ENCODE peak calls at places on chromosomes 11 and 22, in seven cellular contexts. Q is neural crest cell, S is RWPE1, X is brain microvascular endothelial cell, I is kidney epithelial cell, Y is neural progenitor cell, R is cardiac fibroblast. T is an unnamed sample.

GRCh38 chr22:23217171-23218052 is 37.1 kb downstream of the BCR start:
- DNase-seq in Q (no peak), Y (no peak), R (no peak), I (no peak), S (no peak), X (no peak), T (no peak)

GRCh38 chr11:120139316-120140069 is 1.6 kb upstream of the TRIM29 start:
- DNase-seq in I (no peak), S (no peak), R (no peak), X (no peak), Y (no peak), Q (no peak), T (no peak)

GRCh38 chr11:24312464-24313238 is 184.2 kb upstream of the LUZP2 start:
- DNase-seq in X (peak; percentile 92), I (no peak), Y (no peak), S (no peak), R (peak; percentile 36), Q (no peak), T (no peak)

GRCh38 chr11:72226701-72227100 is 2.1 kb downstream of the INPPL1 start:
- DNase-seq in Y (no peak), R (no peak), I (no peak), Q (no peak), X (no peak), S (no peak), T (no peak)

GRCh38 chr11:70756341-70756740 is 358.0 kb downstream of the CTTN start:
- DNase-seq in R (no peak), X (no peak), Y (no peak), S (no peak), Q (no peak), I (no peak), T (no peak)

GRCh38 chr11:47330002-47330911 is 22.2 kb downstream of the MYBPC3 start:
- DNase-seq in Y (no peak), S (no peak), Q (no peak), X (no peak), I (no peak), R (peak; percentile 22), T (peak; percentile 5)

GRCh38 chr22:46673205-46673604 is 53.0 kb downstream of the GRAMD4 start:
- DNase-seq in Q (no peak), I (no peak), X (no peak), Y (no peak), S (no peak), R (no peak), T (no peak)

GRCh38 chr11:111878385-111878765 is 590 bp downstream of the FDXACB1 start:
- DNase-seq in Y (no peak), I (no peak), X (no peak), S (no peak), R (no peak), Q (no peak), T (peak; percentile 10)

GRCh38 chr11:117495357-117495756 is 167.7 kb downstream of the CEP164 start:
- DNase-seq in I (no peak), Y (no peak), R (no peak), S (peak; percentile 39), X (no peak), Q (no peak), T (no peak)

GRCh38 chr11:117459979-117460300 is 132.3 kb downstream of the CEP164 start:
- DNase-seq in R (no peak), I (no peak), Y (peak; percentile 31), S (no peak), Q (no peak), X (no peak), T (no peak)

GRCh38 chr11:35390737-35391682 is 28.3 kb downstream of the SLC1A2 start:
- DNase-seq in X (peak; percentile 76), I (no peak), R (peak; percentile 88), Q (no peak), Y (no peak), S (peak; percentile 58), T (peak; percentile 80)

GRCh38 chr11:109856958-109857357 is 236.2 kb upstream of the ZC3H12C start:
- DNase-seq in X (peak; percentile 7), I (no peak), R (no peak), Q (no peak), Y (no peak), S (no peak), T (no peak)

GRCh38 chr11:109849946-109850345 is 243.2 kb upstream of the ZC3H12C start:
- DNase-seq in S (no peak), X (no peak), I (no peak), R (no peak), Y (peak; percentile 28), Q (no peak), T (no peak)

GRCh38 chr11:109851780-109852390 is 241.3 kb upstream of the ZC3H12C start:
- DNase-seq in S (no peak), R (peak; percentile 38), Y (no peak), I (no peak), X (no peak), Q (no peak), T (no peak)

GRCh38 chr11:109854696-109855095 is 238.5 kb upstream of the ZC3H12C start:
- DNase-seq in R (no peak), I (no peak), Q (no peak), S (no peak), X (no peak), Y (no peak), T (no peak)

GRCh38 chr11:109853156-109853776 is 239.9 kb upstream of the ZC3H12C start:
- DNase-seq in X (peak; percentile 79), S (peak; percentile 18), Y (peak; percentile 43), Q (peak; percentile 20), I (peak; percentile 32), R (peak; percentile 91), T (peak; percentile 64)
- TF ChIP-seq CTCF in X (peak; percentile 61), S (peak; percentile 47), Y (peak; percentile 77), Q (peak; percentile 79), I (peak; percentile 65), R (peak; percentile 72), T (peak; percentile 86)

GRCh38 chr11:69000831-69001245 is 12.2 kb downstream of the MRGPRF start:
- DNase-seq in R (peak; percentile 79), X (peak; percentile 50), Q (no peak), Y (no peak), S (peak; percentile 61), I (no peak), T (peak; percentile 87)
- TF ChIP-seq CTCF in R (peak; percentile 62), X (peak; percentile 76), Q (peak; percentile 58), Y (peak; percentile 29), S (peak; percentile 57), I (peak; percentile 40), T (peak; percentile 78)

GRCh38 chr11:64100345-64100744 is 64.6 kb downstream of the FLRT1 start:
- DNase-seq in X (no peak), S (no peak), I (no peak), Y (no peak), R (no peak), Q (no peak), T (no peak)
- TF ChIP-seq CTCF in X (peak; percentile 53), S (no peak), I (peak; percentile 55), Y (peak; percentile 52), R (no peak), Q (peak; percentile 32), T (peak; percentile 32)

GRCh38 chr11:115963170-115963569 is 459.0 kb upstream of the CADM1 start:
- DNase-seq in I (no peak), Q (no peak), R (peak; percentile 31), X (no peak), S (no peak), Y (no peak), T (no peak)

GRCh38 chr11:115959098-115959497 is 454.9 kb upstream of the CADM1 start:
- DNase-seq in I (no peak), Q (no peak), R (no peak), X (no peak), Y (no peak), S (no peak), T (no peak)

GRCh38 chr11:115961168-115962003 is 457.2 kb upstream of the CADM1 start:
- DNase-seq in X (no peak), Q (no peak), R (no peak), I (no peak), Y (peak; percentile 20), S (no peak), T (no peak)

GRCh38 chr11:115964091-115964490 is 459.9 kb upstream of the CADM1 start:
- DNase-seq in Q (no peak), S (no peak), R (peak; percentile 74), X (no peak), Y (no peak), I (no peak), T (no peak)

GRCh38 chr11:115958089-115959000 is 454.1 kb upstream of the CADM1 start:
- DNase-seq in S (no peak), Q (no peak), X (no peak), Y (no peak), I (no peak), R (no peak), T (no peak)
- TF ChIP-seq CTCF in S (no peak), Q (no peak), X (no peak), Y (peak; percentile 6), I (no peak), R (no peak), T (no peak)

GRCh38 chr22:29702931-29703594 is 16.7 kb upstream of the CABP7 start:
- DNase-seq in X (no peak), I (no peak), R (no peak), S (no peak), Y (peak; percentile 45), Q (no peak), T (no peak)

GRCh38 chr22:29706493-29706892 is 13.3 kb upstream of the CABP7 start:
- DNase-seq in R (no peak), Y (peak; percentile 55), X (no peak), I (no peak), S (no peak), Q (no peak), T (no peak)

GRCh38 chr22:29705651-29706050 is 14.2 kb upstream of the CABP7 start:
- DNase-seq in X (no peak), S (no peak), Q (no peak), R (no peak), I (no peak), Y (no peak), T (no peak)

GRCh38 chr22:29703595-29704195 is 16.1 kb upstream of the CABP7 start:
- DNase-seq in R (no peak), Y (no peak), S (no peak), I (no peak), Q (no peak), X (no peak), T (no peak)

GRCh38 chr22:29704528-29705285 is 15.1 kb upstream of the CABP7 start:
- DNase-seq in I (no peak), X (peak; percentile 38), Q (peak; percentile 46), R (peak; percentile 22), S (no peak), Y (no peak), T (peak; percentile 35)
- TF ChIP-seq CTCF in I (no peak), X (no peak), Q (no peak), R (no peak), S (no peak), Y (no peak), T (no peak)

DNA sequence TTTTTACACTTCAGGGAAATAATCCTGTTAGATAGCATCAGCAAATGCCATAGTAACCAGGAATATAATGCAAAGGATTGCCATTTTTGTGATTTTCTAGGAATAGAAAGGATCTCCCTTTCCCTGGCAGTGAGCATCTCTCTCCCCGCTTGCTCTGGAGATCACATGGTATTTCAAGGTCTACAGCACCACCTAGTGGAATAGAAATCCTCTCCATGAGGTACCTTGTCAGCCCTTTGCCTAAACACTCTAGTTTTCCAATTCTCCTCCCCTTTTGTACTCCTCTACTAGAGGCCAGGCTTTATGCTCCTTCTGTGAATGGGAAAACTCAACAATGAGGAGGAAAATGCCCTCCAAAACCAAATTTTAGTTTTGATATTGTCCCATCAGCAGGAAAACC is 78.4 kb downstream of the XRRA1 start:
- DNase-seq in Y (peak; percentile 56), R (peak; percentile 81), I (no peak), X (peak; percentile 34), Q (no peak), S (no peak), T (peak; percentile 57)
- TF ChIP-seq CTCF in Y (peak; percentile 46), R (peak; percentile 56), I (peak; percentile 4), X (peak; percentile 66), Q (peak; percentile 44), S (no peak), T (peak; percentile 81)

GRCh38 chr22:37930952-37931440 is 22.4 kb downstream of the C22orf23 start:
- DNase-seq in Y (no peak), Q (no peak), R (no peak), S (no peak), X (no peak), I (no peak), T (no peak)
- TF ChIP-seq CTCF in Y (no peak), Q (no peak), R (no peak), S (peak; percentile 4), X (no peak), I (no peak), T (peak; percentile 50)

T was measured in HFFc6.